ENCODE peak calls at places on chromosome 16, in nine cellular contexts. B is breast epithelium, T is IMR-90, W is HCT116, D is A549, F is tibial nerve, O is uterus, Z is Peyer's patch, I is adrenal gland. P is an unnamed sample.

GRCh38 chr16:10122546-10122945 is 59.7 kb downstream of the GRIN2A start:
- DNase-seq in B (no peak), T (no peak), W (no peak), D (peak; percentile 14), F (no peak), O (no peak), Z (no peak), I (no peak), P (peak; percentile 24)

GRCh38 chr16:19382887-19383816 is 34.5 kb upstream of the TMC5 start:
- DNase-seq in B (no peak), T (no peak), W (no peak), D (no peak), F (no peak), O (no peak), Z (no peak), I (no peak), P (no peak)

GRCh38 chr16:19236561-19236960 is 49.0 kb upstream of the CLEC19A start:
- DNase-seq in B (no peak), T (no peak), W (no peak), D (peak; percentile 37), F (no peak), O (no peak), Z (no peak), I (no peak), P (no peak)

GRCh38 chr16:49562228-49562627 is 188.6 kb downstream of the C16orf78 start:
- DNase-seq in B (no peak), T (no peak), W (no peak), D (no peak), F (no peak), O (no peak), Z (no peak), I (peak; percentile 58), P (no peak)

GRCh38 chr16:1920727-1921155 is 2.5 kb upstream of the HS3ST6 start:
- DNase-seq in B (no peak), T (no peak), W (no peak), D (peak; percentile 53), F (no peak), O (no peak), Z (no peak), I (no peak), P (peak; percentile 37)

GRCh38 chr16:78211200-78211599 is 111.7 kb downstream of the WWOX start:
- DNase-seq in B (no peak), T (no peak), W (no peak), D (no peak), F (no peak), O (no peak), Z (no peak), I (no peak), P (no peak)

GRCh38 chr16:3170440-3171180 is 17.4 kb upstream of the OR1F1 start:
- DNase-seq in B (no peak), T (no peak), W (no peak), D (no peak), F (no peak), O (no peak), Z (no peak), I (no peak), P (no peak)

GRCh38 chr16:21302898-21303528 is 24.9 kb upstream of the CRYM start:
- DNase-seq in B (no peak), T (peak; percentile 93), W (peak; percentile 28), D (peak; percentile 72), F (no peak), O (no peak), Z (no peak), I (no peak), P (no peak)

GRCh38 chr16:17386229-17386628 is 84.5 kb downstream of the XYLT1 start:
- DNase-seq in B (no peak), T (no peak), W (no peak), D (no peak), F (no peak), O (no peak), Z (no peak), I (no peak), P (no peak)

DNA sequence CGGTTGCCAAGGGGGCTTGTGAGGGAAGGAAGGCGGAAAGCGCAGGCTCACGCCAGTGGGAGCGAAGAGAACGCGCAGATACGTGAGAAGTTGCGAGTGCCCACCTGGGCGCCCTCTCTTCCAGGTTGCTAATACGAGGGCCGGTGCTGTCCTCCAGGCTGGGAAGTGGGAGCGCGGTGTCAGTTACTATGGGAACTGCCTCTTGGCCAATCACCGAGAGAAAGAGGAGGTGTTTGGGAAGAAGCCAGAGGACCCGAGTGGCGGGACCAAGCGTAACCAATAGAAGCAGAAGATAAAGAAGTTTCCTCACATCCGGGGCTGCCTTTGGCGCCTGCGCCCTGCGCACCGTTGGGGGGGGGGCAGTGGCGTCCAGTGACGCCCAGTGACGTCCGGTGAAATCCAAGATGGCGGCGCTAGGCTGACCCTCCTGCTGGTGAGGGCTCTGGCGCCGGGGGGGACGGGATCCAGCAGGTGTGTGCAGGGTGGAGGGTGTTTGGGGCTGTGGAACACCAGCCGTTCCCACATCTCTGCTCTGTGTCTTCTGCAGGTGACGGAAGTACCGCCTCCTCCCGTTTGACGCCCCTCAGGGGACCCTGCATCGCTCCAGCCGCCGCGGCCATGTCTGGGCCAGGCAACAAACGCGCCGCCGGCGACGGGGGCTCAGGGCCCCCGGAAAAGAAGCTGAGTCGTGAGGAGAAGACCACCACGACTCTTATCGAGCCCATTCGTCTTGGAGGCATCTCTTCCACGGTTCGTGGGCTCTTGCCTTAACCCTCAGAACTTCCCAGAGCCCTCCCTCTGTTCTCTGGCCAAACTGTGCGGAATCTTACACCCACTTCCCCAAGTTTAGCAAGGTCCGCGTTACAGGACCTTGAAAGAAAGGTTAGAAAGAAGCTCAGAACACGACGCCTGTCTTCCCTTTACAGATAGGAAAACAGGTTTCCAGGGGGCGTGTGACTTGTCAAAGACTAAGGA is at the start of the genes CFAP119 and RNF40:
- DNase-seq in B (peak; percentile 99), T (peak; percentile 97), W (peak; percentile 96), D (peak; percentile 97), F (peak; percentile 92), O (peak; percentile 97), Z (peak; percentile 95), I (peak; percentile 99), P (peak; percentile 98)
- TF ChIP-seq POLR2A in B (peak; percentile 86), T (peak; percentile 88), W (peak; percentile 56), D (peak; percentile 78), F (peak; percentile 63), O (peak; percentile 38), Z (peak; percentile 55), I (peak; percentile 84), P (no peak)

DNA sequence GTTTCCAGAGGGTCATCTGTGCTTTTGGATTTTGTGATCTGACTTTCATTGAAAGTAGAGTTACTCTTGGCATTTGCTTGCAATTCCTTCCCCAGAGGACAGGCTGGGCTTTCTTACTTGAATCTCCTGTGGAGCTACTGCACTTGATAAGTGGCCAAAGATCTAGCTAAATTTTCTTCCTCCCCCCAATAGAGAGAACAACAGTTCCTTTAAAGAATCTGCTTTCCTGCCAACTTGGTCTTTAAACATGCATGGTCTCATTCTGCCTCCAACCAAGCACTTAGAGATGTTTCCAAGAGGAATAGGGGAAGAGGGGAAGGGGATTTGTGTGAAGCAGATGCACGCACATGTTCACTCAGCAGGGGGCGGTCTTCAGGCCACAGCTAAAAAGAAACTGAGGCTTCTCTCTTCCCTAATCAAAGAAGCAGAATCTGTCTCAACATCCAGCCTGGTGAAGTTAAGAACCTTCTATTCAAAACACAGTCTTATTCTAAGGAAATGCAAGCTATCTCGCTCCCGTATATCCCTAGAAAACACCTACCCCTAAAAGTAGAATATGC is 229.6 kb downstream of the ZFHX3 start:
- DNase-seq in B (no peak), T (no peak), W (no peak), D (no peak), F (no peak), O (no peak), Z (no peak), I (no peak), P (no peak)
- TF ChIP-seq CTCF in B (no peak), T (peak; percentile 11), W (peak; percentile 27), D (no peak), F (no peak), O (no peak), Z (no peak), I (no peak), P (no peak)

GRCh38 chr16:67457611-67458010 is 23.3 kb downstream of the ATP6V0D1 start:
- DNase-seq in B (no peak), T (no peak), W (no peak), D (no peak), F (no peak), O (no peak), Z (no peak), I (no peak), P (no peak)

GRCh38 chr16:67451704-67452435 is 20.9 kb downstream of the HSD11B2 start:
- DNase-seq in B (no peak), T (no peak), W (no peak), D (peak; percentile 50), F (no peak), O (no peak), Z (no peak), I (no peak), P (no peak)

GRCh38 chr16:67454104-67454503 is 23.2 kb downstream of the HSD11B2 start:
- DNase-seq in B (no peak), T (no peak), W (no peak), D (no peak), F (no peak), O (no peak), Z (no peak), I (no peak), P (peak; percentile 63)

GRCh38 chr16:67456383-67457140 is 24.4 kb downstream of the ATP6V0D1 start:
- DNase-seq in B (peak; percentile 83), T (peak; percentile 36), W (no peak), D (peak; percentile 34), F (no peak), O (peak; percentile 82), Z (no peak), I (peak; percentile 83), P (peak; percentile 32)

DNA sequence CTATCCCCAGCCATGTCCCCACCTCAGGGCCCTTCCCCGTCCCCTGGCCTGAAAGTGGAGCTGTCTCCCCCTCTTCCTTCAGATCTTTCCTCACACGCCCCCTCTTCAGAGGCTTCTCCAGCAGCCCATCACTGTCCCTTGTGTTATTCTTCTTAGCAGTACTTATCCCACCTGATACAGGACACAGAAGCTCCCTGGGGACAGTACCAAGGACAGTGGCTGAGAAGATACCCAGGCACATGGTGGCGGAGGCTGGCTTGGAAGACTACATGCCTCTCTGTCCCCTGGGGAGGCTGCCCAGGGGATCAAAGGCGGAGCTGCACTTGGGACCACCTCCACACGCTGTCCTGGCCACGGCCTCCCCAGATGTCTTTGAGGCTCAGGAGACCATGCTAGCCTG is 23.9 kb downstream of the HSD11B2 start:
- DNase-seq in B (no peak), T (no peak), W (no peak), D (no peak), F (no peak), O (no peak), Z (no peak), I (no peak), P (no peak)
- TF ChIP-seq POLR2A in B (no peak), T (no peak), W (no peak), D (no peak), F (no peak), O (no peak), Z (no peak), I (no peak), P (no peak)

DNA sequence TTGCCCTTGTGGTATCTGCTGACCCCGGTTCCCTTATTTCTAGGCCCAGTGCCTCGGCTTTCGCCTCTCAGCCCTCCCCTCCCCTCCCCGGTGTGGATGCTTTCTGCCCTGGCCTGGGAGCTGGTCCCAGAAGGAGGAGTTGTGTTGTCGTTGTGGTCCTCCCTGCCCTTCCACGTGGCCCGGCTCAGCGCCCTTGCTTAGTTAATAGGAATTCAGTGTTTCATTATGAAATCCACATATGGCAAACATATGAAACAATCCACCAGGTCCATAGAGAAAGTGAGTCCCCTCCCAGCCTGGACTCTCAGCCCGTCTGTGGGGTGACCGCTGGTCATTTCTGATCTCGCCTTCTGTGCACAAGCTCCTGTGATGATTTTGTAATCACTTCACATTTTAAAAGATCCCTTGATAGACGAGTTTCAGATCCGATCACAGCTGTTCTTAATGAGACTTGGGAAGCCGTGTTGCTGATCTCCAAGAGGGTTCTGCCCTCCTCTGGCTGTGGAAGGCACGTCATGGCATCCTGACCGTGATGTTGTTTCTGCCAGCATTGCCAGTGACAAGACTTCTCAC is 112.1 kb downstream of the BANP start:
- DNase-seq in B (no peak), T (peak; percentile 85), W (peak; percentile 4), D (no peak), F (peak; percentile 38), O (peak; percentile 67), Z (no peak), I (peak; percentile 66), P (peak; percentile 38)
- TF ChIP-seq CTCF in B (no peak), T (peak; percentile 43), W (no peak), D (no peak), F (no peak), O (no peak), Z (no peak), I (no peak), P (no peak)

P was measured in testis.